ENCODE peak calls at places on chromosomes 1 and 21, in four cellular contexts. One of them, this sample, is unnamed.

GRCh38 chr1:7515175-7515574 is 255.9 kb upstream of the VAMP3 start:
- DNase-seq in stimulated activated CD4-positive, alpha-beta T cell treated with anti-CD3 and anti-CD28 coated beads, Interleukin-4, amount 100 ng/mL, for 1 hour: no peak
- DNase-seq in EL: no peak
- DNase-seq in ovary: no peak
- DNase-seq in this sample: no peak

GRCh38 chr1:233625510-233625981 is 11.6 kb downstream of the KCNK1 start:
- DNase-seq in ovary: no peak
- DNase-seq in stimulated activated CD4-positive, alpha-beta T cell treated with anti-CD3 and anti-CD28 coated beads, Interleukin-4, amount 100 ng/mL, for 1 hour: no peak
- DNase-seq in EL: no peak
- DNase-seq in this sample: no peak

GRCh38 chr21:42222386-42222785 is 3.4 kb downstream of the ABCG1 start:
- DNase-seq in ovary: no peak
- DNase-seq in stimulated activated CD4-positive, alpha-beta T cell treated with anti-CD3 and anti-CD28 coated beads, Interleukin-4, amount 100 ng/mL, for 1 hour: no peak
- DNase-seq in EL: no peak
- DNase-seq in this sample: no peak

GRCh38 chr21:44455524-44456206 is 355 bp downstream of the LRRC3 start:
- DNase-seq in stimulated activated CD4-positive, alpha-beta T cell treated with anti-CD3 and anti-CD28 coated beads, Interleukin-4, amount 100 ng/mL, for 1 hour: peak; percentile 30
- DNase-seq in EL: peak; percentile 16
- DNase-seq in ovary: peak; percentile 61
- DNase-seq in this sample: peak; percentile 63

GRCh38 chr1:209755926-209756607 is at the start of gene TRAF3IP3:
- DNase-seq in EL: no peak
- DNase-seq in ovary: no peak
- DNase-seq in stimulated activated CD4-positive, alpha-beta T cell treated with anti-CD3 and anti-CD28 coated beads, Interleukin-4, amount 100 ng/mL, for 1 hour: peak; percentile 62
- DNase-seq in this sample: peak; percentile 82

GRCh38 chr1:187245201-187245600 is 416.5 kb downstream of the PLA2G4A start:
- DNase-seq in ovary: no peak
- DNase-seq in EL: no peak
- DNase-seq in stimulated activated CD4-positive, alpha-beta T cell treated with anti-CD3 and anti-CD28 coated beads, Interleukin-4, amount 100 ng/mL, for 1 hour: no peak
- DNase-seq in this sample: no peak

GRCh38 chr1:25685211-25685750 is 68.7 kb downstream of the MAN1C1 start:
- DNase-seq in ovary: no peak
- DNase-seq in stimulated activated CD4-positive, alpha-beta T cell treated with anti-CD3 and anti-CD28 coated beads, Interleukin-4, amount 100 ng/mL, for 1 hour: no peak
- DNase-seq in EL: no peak
- DNase-seq in this sample: no peak

GRCh38 chr1:61241411-61241838 is 159.1 kb downstream of the NFIA start:
- DNase-seq in stimulated activated CD4-positive, alpha-beta T cell treated with anti-CD3 and anti-CD28 coated beads, Interleukin-4, amount 100 ng/mL, for 1 hour: no peak
- DNase-seq in EL: no peak
- DNase-seq in ovary: peak; percentile 57
- DNase-seq in this sample: no peak

GRCh38 chr1:2867861-2868260 is 66.4 kb upstream of the TTC34 start:
- DNase-seq in ovary: no peak
- DNase-seq in stimulated activated CD4-positive, alpha-beta T cell treated with anti-CD3 and anti-CD28 coated beads, Interleukin-4, amount 100 ng/mL, for 1 hour: no peak
- DNase-seq in EL: no peak
- DNase-seq in this sample: no peak

GRCh38 chr1:63063367-63063766 is 259.0 kb upstream of the FOXD3 start:
- DNase-seq in EL: no peak
- DNase-seq in ovary: no peak
- DNase-seq in stimulated activated CD4-positive, alpha-beta T cell treated with anti-CD3 and anti-CD28 coated beads, Interleukin-4, amount 100 ng/mL, for 1 hour: no peak
- DNase-seq in this sample: no peak

GRCh38 chr1:229509576-229509975 is 1.4 kb upstream of the NUP133 start:
- DNase-seq in EL: no peak
- DNase-seq in stimulated activated CD4-positive, alpha-beta T cell treated with anti-CD3 and anti-CD28 coated beads, Interleukin-4, amount 100 ng/mL, for 1 hour: no peak
- DNase-seq in ovary: no peak
- DNase-seq in this sample: no peak

GRCh38 chr1:110383311-110383990 is 7.4 kb downstream of the SLC16A4 start:
- DNase-seq in EL: peak; percentile 56
- DNase-seq in ovary: no peak
- DNase-seq in stimulated activated CD4-positive, alpha-beta T cell treated with anti-CD3 and anti-CD28 coated beads, Interleukin-4, amount 100 ng/mL, for 1 hour: no peak
- DNase-seq in this sample: no peak

GRCh38 chr1:239833709-239834108 is 258.0 kb upstream of the FMN2 start:
- DNase-seq in stimulated activated CD4-positive, alpha-beta T cell treated with anti-CD3 and anti-CD28 coated beads, Interleukin-4, amount 100 ng/mL, for 1 hour: no peak
- DNase-seq in ovary: no peak
- DNase-seq in EL: no peak
- DNase-seq in this sample: no peak

GRCh38 chr21:41630249-41630648 is 122.3 kb upstream of the TMPRSS2 start:
- DNase-seq in EL: peak; percentile 99
- DNase-seq in stimulated activated CD4-positive, alpha-beta T cell treated with anti-CD3 and anti-CD28 coated beads, Interleukin-4, amount 100 ng/mL, for 1 hour: no peak
- DNase-seq in ovary: no peak
- DNase-seq in this sample: no peak

GRCh38 chr1:60740154-60740553 is 342.2 kb upstream of the NFIA start:
- DNase-seq in ovary: no peak
- DNase-seq in EL: no peak
- DNase-seq in stimulated activated CD4-positive, alpha-beta T cell treated with anti-CD3 and anti-CD28 coated beads, Interleukin-4, amount 100 ng/mL, for 1 hour: no peak
- DNase-seq in this sample: no peak

GRCh38 chr1:1213919-1214599 is at the start of gene TNFRSF4:
- DNase-seq in stimulated activated CD4-positive, alpha-beta T cell treated with anti-CD3 and anti-CD28 coated beads, Interleukin-4, amount 100 ng/mL, for 1 hour: peak; percentile 69
- DNase-seq in ovary: no peak
- DNase-seq in EL: no peak
- DNase-seq in this sample: no peak

GRCh38 chr1:3061981-3062615 is 6.9 kb upstream of the PRDM16 start:
- DNase-seq in EL: no peak
- DNase-seq in ovary: no peak
- DNase-seq in stimulated activated CD4-positive, alpha-beta T cell treated with anti-CD3 and anti-CD28 coated beads, Interleukin-4, amount 100 ng/mL, for 1 hour: no peak
- DNase-seq in this sample: no peak

GRCh38 chr21:46038341-46038829 is 56.8 kb downstream of the COL6A1 start:
- DNase-seq in EL: no peak
- DNase-seq in ovary: no peak
- DNase-seq in stimulated activated CD4-positive, alpha-beta T cell treated with anti-CD3 and anti-CD28 coated beads, Interleukin-4, amount 100 ng/mL, for 1 hour: no peak
- DNase-seq in this sample: no peak

GRCh38 chr1:183180213-183180612 is 5.9 kb upstream of the LAMC2 start:
- DNase-seq in EL: peak; percentile 84
- DNase-seq in stimulated activated CD4-positive, alpha-beta T cell treated with anti-CD3 and anti-CD28 coated beads, Interleukin-4, amount 100 ng/mL, for 1 hour: no peak
- DNase-seq in ovary: no peak
- DNase-seq in this sample: no peak

GRCh38 chr1:212458817-212459216 is 26.1 kb downstream of the NENF start:
- DNase-seq in EL: no peak
- DNase-seq in stimulated activated CD4-positive, alpha-beta T cell treated with anti-CD3 and anti-CD28 coated beads, Interleukin-4, amount 100 ng/mL, for 1 hour: no peak
- DNase-seq in ovary: no peak
- DNase-seq in this sample: no peak

GRCh38 chr1:173193639-173194038 is 13.5 kb downstream of the TNFSF4 start:
- DNase-seq in stimulated activated CD4-positive, alpha-beta T cell treated with anti-CD3 and anti-CD28 coated beads, Interleukin-4, amount 100 ng/mL, for 1 hour: no peak
- DNase-seq in EL: peak; percentile 83
- DNase-seq in ovary: no peak
- DNase-seq in this sample: no peak

GRCh38 chr1:146036990-146037646 is 15.6 kb upstream of the HJV start:
- DNase-seq in EL: peak; percentile 91
- DNase-seq in ovary: peak; percentile 88
- DNase-seq in stimulated activated CD4-positive, alpha-beta T cell treated with anti-CD3 and anti-CD28 coated beads, Interleukin-4, amount 100 ng/mL, for 1 hour: peak; percentile 79
- DNase-seq in this sample: peak; percentile 53

GRCh38 chr1:5198328-5198727 is 543.9 kb downstream of the AJAP1 start:
- DNase-seq in stimulated activated CD4-positive, alpha-beta T cell treated with anti-CD3 and anti-CD28 coated beads, Interleukin-4, amount 100 ng/mL, for 1 hour: no peak
- DNase-seq in ovary: no peak
- DNase-seq in EL: no peak
- DNase-seq in this sample: no peak

GRCh38 chr1:63547621-63548294 is 24.4 kb downstream of the EFCAB7 start:
- DNase-seq in ovary: no peak
- DNase-seq in EL: no peak
- DNase-seq in stimulated activated CD4-positive, alpha-beta T cell treated with anti-CD3 and anti-CD28 coated beads, Interleukin-4, amount 100 ng/mL, for 1 hour: no peak
- DNase-seq in this sample: no peak

GRCh38 chr1:156584813-156585212 is 5.3 kb downstream of the TTC24 start:
- DNase-seq in EL: no peak
- DNase-seq in ovary: no peak
- DNase-seq in stimulated activated CD4-positive, alpha-beta T cell treated with anti-CD3 and anti-CD28 coated beads, Interleukin-4, amount 100 ng/mL, for 1 hour: no peak
- DNase-seq in this sample: no peak

GRCh38 chr21:35861656-35862055 is 198.7 kb downstream of the SETD4 start:
- DNase-seq in stimulated activated CD4-positive, alpha-beta T cell treated with anti-CD3 and anti-CD28 coated beads, Interleukin-4, amount 100 ng/mL, for 1 hour: no peak
- DNase-seq in EL: peak; percentile 23
- DNase-seq in ovary: no peak
- DNase-seq in this sample: no peak

GRCh38 chr1:25126568-25126967 is 105.7 kb downstream of the SYF2 start:
- DNase-seq in ovary: no peak
- DNase-seq in stimulated activated CD4-positive, alpha-beta T cell treated with anti-CD3 and anti-CD28 coated beads, Interleukin-4, amount 100 ng/mL, for 1 hour: no peak
- DNase-seq in EL: no peak
- DNase-seq in this sample: no peak

GRCh38 chr1:69319287-69319686 is 248.4 kb upstream of the LRRC7 start:
- DNase-seq in ovary: no peak
- DNase-seq in stimulated activated CD4-positive, alpha-beta T cell treated with anti-CD3 and anti-CD28 coated beads, Interleukin-4, amount 100 ng/mL, for 1 hour: no peak
- DNase-seq in EL: no peak
- DNase-seq in this sample: no peak

GRCh38 chr1:186304982-186305949 is 69.8 kb downstream of the TPR start:
- DNase-seq in EL: peak; percentile 47
- DNase-seq in stimulated activated CD4-positive, alpha-beta T cell treated with anti-CD3 and anti-CD28 coated beads, Interleukin-4, amount 100 ng/mL, for 1 hour: no peak
- DNase-seq in ovary: no peak
- DNase-seq in this sample: peak; percentile 17

This sample was measured in B cell.